ENCODE peak calls at places on chromosomes 7 and 10, in four cellular contexts. H is CD4-positive, alpha-beta memory T cell; T is GM23248; M is thoracic aorta. C is an unnamed sample.

GRCh38 chr10:102139281-102140110 is 6.7 kb downstream of the PPRC1 start:
- DNase-seq in H (no peak), T (no peak), M (no peak), C (no peak)

GRCh38 chr10:48672596-48673255 is 11.9 kb upstream of the WDFY4 start:
- DNase-seq in T (no peak), H (no peak), M (no peak), C (no peak)

GRCh38 chr10:93904901-93905300 is 11.1 kb downstream of the SLC35G1 start:
- DNase-seq in M (no peak), T (no peak), H (no peak), C (no peak)

GRCh38 chr10:122688293-122688989 is 11.2 kb downstream of the C10orf120 start:
- DNase-seq in T (peak), H (no peak), M (no peak), C (no peak)

GRCh38 chr10:63744060-63744941 is 223.1 kb downstream of the REEP3 start:
- DNase-seq in H (no peak), M (no peak), T (peak), C (no peak)

GRCh38 chr7:99102809-99103690 is 40.9 kb downstream of the SMURF1 start:
- DNase-seq in M (no peak), H (no peak), T (peak), C (no peak)

GRCh38 chr10:87750001-87750651 is 67.9 kb downstream of the ATAD1 start:
- DNase-seq in T (peak), M (no peak), H (no peak), C (no peak)

GRCh38 chr10:23120001-23120934 is 24.9 kb downstream of the MSRB2 start:
- DNase-seq in T (no peak), M (no peak), H (no peak), C (no peak)

GRCh38 chr7:12649348-12649747 is 38.1 kb upstream of the ARL4A start:
- DNase-seq in T (no peak), M (no peak), H (no peak), C (no peak)

GRCh38 chr10:11473128-11473760 is 138.2 kb downstream of the USP6NL start:
- DNase-seq in M (no peak), T (no peak), H (no peak), C (no peak)

GRCh38 chr10:126041804-126042231 is 145.5 kb downstream of the FANK1 start:
- DNase-seq in M (peak), T (peak), H (peak), C (peak)

GRCh38 chr10:43205681-43206390 is 61.0 kb downstream of the RASGEF1A start:
- DNase-seq in T (no peak), M (no peak), H (no peak), C (peak)

GRCh38 chr10:79123547-79123963 is 54.8 kb downstream of the ZMIZ1 start:
- DNase-seq in M (no peak), T (no peak), H (no peak), C (no peak)

GRCh38 chr7:124856299-124856888 is 73.2 kb downstream of the POT1 start:
- DNase-seq in T (peak), H (peak), M (no peak), C (no peak)

GRCh38 chr7:13476881-13477444 is 512.5 kb downstream of the ETV1 start:
- DNase-seq in T (peak), H (no peak), M (no peak), C (no peak)

GRCh38 chr7:130473877-130474276 is 18.0 kb upstream of the MEST start:
- DNase-seq in H (no peak), M (no peak), T (no peak), C (no peak)

GRCh38 chr7:65938336-65938895 is 43.6 kb downstream of the GUSB start:
- DNase-seq in M (no peak), H (no peak), T (peak), C (no peak)

GRCh38 chr7:149809215-149809614 is 29.0 kb upstream of the ZNF862 start:
- DNase-seq in H (no peak), M (no peak), T (no peak), C (no peak)

GRCh38 chr7:76343931-76344321 is 14.9 kb downstream of the YWHAG start:
- DNase-seq in H (no peak), T (no peak), M (no peak), C (no peak)

GRCh38 chr10:122495406-122496340 is 34.3 kb downstream of the HTRA1 start:
- DNase-seq in M (no peak), T (peak), H (peak), C (no peak)

DNA sequence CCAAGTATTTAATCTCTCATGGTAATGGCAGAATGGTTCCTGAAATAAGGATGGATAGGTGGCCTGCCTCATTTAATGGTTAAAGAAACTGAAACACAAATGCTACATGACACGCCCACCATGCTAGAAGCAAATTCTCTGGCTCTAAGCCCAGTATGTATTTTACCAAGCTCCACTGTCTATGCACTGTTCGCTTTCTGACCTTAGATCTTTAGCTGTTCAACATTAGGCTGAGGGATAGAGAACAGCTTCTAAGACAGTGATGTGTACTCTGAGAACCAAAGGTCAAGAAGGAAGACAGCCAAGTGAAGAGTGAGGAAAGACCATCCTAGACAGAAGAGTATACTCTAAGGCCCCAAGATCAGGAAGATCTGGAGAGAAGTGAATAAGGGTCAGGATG is 26.6 kb downstream of the FAM3C start:
- DNase-seq in H (no peak), M (no peak), T (peak), C (no peak)
- H3K4me3 ChIP-seq in H (no peak), M (no peak), T (no peak), C (no peak)

GRCh38 chr10:95500649-95501048 is 60.5 kb downstream of the SORBS1 start:
- DNase-seq in H (no peak), T (no peak), M (no peak), C (no peak)
- H3K27ac ChIP-seq in H (no peak), T (no peak), M (peak), C (no peak)

GRCh38 chr7:95690367-95690947 is 81.9 kb upstream of the DYNC1I1 start:
- DNase-seq in M (no peak), T (peak), H (no peak), C (no peak)
- H3K4me3 ChIP-seq in M (no peak), T (peak), H (no peak), C (no peak)

GRCh38 chr10:13700461-13701144 is 113.8 kb downstream of the PRPF18 start:
- DNase-seq in H (no peak), T (no peak), M (no peak), C (no peak)
- H3K27ac ChIP-seq in H (no peak), T (no peak), M (no peak), C (no peak)